ENCODE peak calls at places on chromosome 22, in nine cellular contexts. P is WERI-Rb-1, G is HCT116, Z is kidney epithelial cell, I is brain microvascular endothelial cell, L is AG04450, F is upper lobe of left lung, N is IMR-90, J is cardiac fibroblast. D is an unnamed sample.
A peak's percentile ranks its signal among the peaks of the same experiment; 100 is the strongest.

GRCh38 chr22:46684706-46685105 is 53.3 kb downstream of the CERK start:
- DNase-seq in P (no peak), G (no peak), Z (no peak), I (no peak), L (no peak), F (no peak), N (no peak), J (no peak), D (peak; percentile 87)

GRCh38 chr22:44755000-44755399 is 2.6 kb downstream of the ARHGAP8 start:
- DNase-seq in P (no peak), G (no peak), Z (no peak), I (no peak), L (no peak), F (no peak), N (no peak), J (no peak), D (no peak)

GRCh38 chr22:17472886-17473285 is 90.4 kb upstream of the SLC25A18 start:
- DNase-seq in P (peak; percentile 51), G (no peak), Z (no peak), I (no peak), L (no peak), F (no peak), N (no peak), J (no peak), D (no peak)

GRCh38 chr22:32849501-32849900 is 48.0 kb downstream of the TIMP3 start:
- DNase-seq in P (peak; percentile 15), G (no peak), Z (no peak), I (no peak), L (no peak), F (no peak), N (no peak), J (no peak), D (no peak)

GRCh38 chr22:49693416-49693815 is 134.3 kb downstream of the BRD1 start:
- DNase-seq in P (no peak), G (no peak), Z (no peak), I (no peak), L (no peak), F (peak; percentile 69), N (no peak), J (no peak), D (no peak)

GRCh38 chr22:46632646-46633249 is 12.6 kb downstream of the GRAMD4 start:
- DNase-seq in P (no peak), G (no peak), Z (no peak), I (no peak), L (no peak), F (peak; percentile 63), N (no peak), J (no peak), D (no peak)

GRCh38 chr22:22834783-22835182 is 52.8 kb upstream of the IGLL5 start:
- DNase-seq in P (no peak), G (no peak), Z (no peak), I (no peak), L (no peak), F (no peak), N (no peak), J (no peak), D (no peak)

GRCh38 chr22:37823134-37823985 is at the start of gene GALR3:
- DNase-seq in P (no peak), G (no peak), Z (no peak), I (no peak), L (no peak), F (no peak), N (no peak), J (no peak), D (no peak)

GRCh38 chr22:43745783-43746356 is 66.2 kb downstream of the EFCAB6 start:
- DNase-seq in P (no peak), G (no peak), Z (no peak), I (no peak), L (no peak), F (peak; percentile 52), N (no peak), J (no peak), D (no peak)

GRCh38 chr22:41939981-41940852 is 6.7 kb downstream of the CENPM start:
- DNase-seq in P (no peak), G (no peak), Z (no peak), I (no peak), L (no peak), F (no peak), N (no peak), J (no peak), D (peak; percentile 98)

GRCh38 chr22:49814856-49815255 is 12.8 kb downstream of the BRD1 start:
- DNase-seq in P (no peak), G (no peak), Z (no peak), I (no peak), L (no peak), F (no peak), N (no peak), J (no peak), D (no peak)

GRCh38 chr22:36365020-36365411 is 22.8 kb downstream of the MYH9 start:
- DNase-seq in P (peak; percentile 65), G (peak; percentile 76), Z (peak; percentile 93), I (peak; percentile 92), L (peak; percentile 74), F (no peak), N (peak; percentile 99), J (peak; percentile 99), D (peak; percentile 82)

GRCh38 chr22:49929553-49929979 is 11.1 kb downstream of the CRELD2 start:
- DNase-seq in P (peak; percentile 53), G (no peak), Z (no peak), I (no peak), L (no peak), F (peak; percentile 96), N (no peak), J (peak; percentile 24), D (peak; percentile 75)

GRCh38 chr22:33038836-33039235 is 19.3 kb downstream of the SYN3 start:
- DNase-seq in P (no peak), G (no peak), Z (no peak), I (no peak), L (no peak), F (no peak), N (no peak), J (no peak), D (no peak)

GRCh38 chr22:42630211-42630610 is 10.2 kb downstream of the ATP5MGL start:
- DNase-seq in P (no peak), G (no peak), Z (no peak), I (no peak), L (no peak), F (peak; percentile 76), N (no peak), J (no peak), D (no peak)

GRCh38 chr22:22410121-22410520 is 98.4 kb downstream of the ZNF280B start:
- DNase-seq in P (peak; percentile 79), G (no peak), Z (no peak), I (no peak), L (no peak), F (peak; percentile 55), N (no peak), J (peak; percentile 14), D (peak; percentile 41)

GRCh38 chr22:25976346-25976745 is 192.9 kb upstream of the SEZ6L start:
- DNase-seq in P (no peak), G (no peak), Z (no peak), I (no peak), L (no peak), F (no peak), N (no peak), J (no peak), D (no peak)

GRCh38 chr22:26568207-26568706 is 21.7 kb downstream of the TPST2 start:
- DNase-seq in P (no peak), G (no peak), Z (peak; percentile 39), I (no peak), L (no peak), F (no peak), N (peak; percentile 12), J (no peak), D (no peak)

GRCh38 chr22:41511521-41511968 is 32.7 kb downstream of the POLR3H start:
- DNase-seq in P (no peak), G (no peak), Z (no peak), I (no peak), L (no peak), F (no peak), N (no peak), J (no peak), D (no peak)

GRCh38 chr22:23847991-23848864 is 9.4 kb upstream of the DERL3 start:
- DNase-seq in P (no peak), G (no peak), Z (no peak), I (no peak), L (no peak), F (peak; percentile 42), N (no peak), J (no peak), D (no peak)
- TF ChIP-seq CTCF in P (no peak), G (no peak), Z (no peak), I (no peak), L (no peak), F (no peak), N (no peak), J (no peak), D (no peak)

GRCh38 chr22:30822216-30823014 is 127.7 kb downstream of the OSBP2 start:
- DNase-seq in P (no peak), G (no peak), Z (no peak), I (no peak), L (no peak), F (peak; percentile 85), N (no peak), J (no peak), D (no peak)
- H3K4me3 ChIP-seq in P (no peak overlapping the region), G (no peak overlapping the region), Z (peak overlapping the region; percentile 9), I (peak overlapping the region; percentile 46), L (peak overlapping the region; percentile 49), F (peak overlapping the region; percentile 28), N (peak overlapping the region; percentile 62), J (peak overlapping the region; percentile 42), D (no peak overlapping the region)

GRCh38 chr22:27919222-27919942 is at the start of gene PITPNB:
- DNase-seq in P (peak; percentile 98), G (peak; percentile 88), Z (peak; percentile 80), I (peak; percentile 96), L (peak; percentile 95), F (peak; percentile 100), N (peak; percentile 97), J (peak; percentile 99), D (peak; percentile 99)
- TF ChIP-seq CTCF in P (no peak), G (no peak), Z (no peak), I (no peak), L (no peak), F (no peak), N (no peak), J (no peak), D (no peak)

GRCh38 chr22:40432625-40433024 is 62.2 kb downstream of the SGSM3 start:
- DNase-seq in P (no peak), G (no peak), Z (no peak), I (no peak), L (no peak), F (no peak), N (no peak), J (no peak), D (no peak)

GRCh38 chr22:40432167-40432566 is 61.8 kb downstream of the SGSM3 start:
- DNase-seq in P (no peak), G (no peak), Z (no peak), I (no peak), L (no peak), F (no peak), N (no peak), J (no peak), D (no peak)

GRCh38 chr22:40434101-40434500 is 63.7 kb downstream of the SGSM3 start:
- DNase-seq in P (no peak), G (no peak), Z (no peak), I (no peak), L (no peak), F (no peak), N (peak; percentile 28), J (peak; percentile 29), D (no peak)

GRCh38 chr22:40434745-40435144 is 64.4 kb downstream of the SGSM3 start:
- DNase-seq in P (no peak), G (no peak), Z (no peak), I (no peak), L (no peak), F (no peak), N (no peak), J (no peak), D (no peak)

GRCh38 chr22:40436460-40437431 is 66.4 kb downstream of the SGSM3 start:
- DNase-seq in P (no peak), G (peak; percentile 53), Z (peak; percentile 21), I (peak; percentile 59), L (peak; percentile 38), F (no peak), N (peak; percentile 74), J (peak; percentile 81), D (peak; percentile 93)
- H3K4me3 ChIP-seq in P (no peak overlapping the region), G (no peak overlapping the region), Z (no peak overlapping the region), I (peak overlapping the region; percentile 9), L (peak overlapping the region; percentile 34), F (no peak overlapping the region), N (peak overlapping the region; percentile 16), J (no peak overlapping the region), D (peak overlapping the region; percentile 46)